ENCODE peak calls at places on chromosomes 11 and 22, in four cellular contexts. S is heart right ventricle, N is A549, A is sigmoid colon. O is an unnamed sample.

GRCh38 chr11:12222099-12222751 is 111.8 kb downstream of the MICAL2 start:
- DNase-seq in A (peak; percentile 85), S (peak; percentile 64), N (no peak), O (peak; percentile 77)

GRCh38 chr22:21938906-21939305 is 13.7 kb downstream of the PPM1F start:
- DNase-seq in A (no peak), S (no peak), N (no peak), O (no peak)

GRCh38 chr22:49017769-49018330 is 809.8 kb downstream of the BRD1 start:
- DNase-seq in N (no peak), A (peak; percentile 29), S (no peak), O (no peak)

GRCh38 chr11:123235687-123236261 is 40.7 kb upstream of the CLMP start:
- DNase-seq in A (peak; percentile 71), N (no peak), S (no peak), O (no peak)

GRCh38 chr11:118215262-118215661 is 9.5 kb downstream of the JAML start:
- DNase-seq in A (no peak), S (no peak), N (no peak), O (no peak)

GRCh38 chr11:119061256-119061655 is 4.3 kb upstream of the HYOU1 start:
- DNase-seq in S (no peak), N (no peak), A (no peak), O (no peak)

GRCh38 chr22:27842236-27842993 is 40.9 kb upstream of the MN1 start:
- DNase-seq in N (no peak), S (no peak), A (peak; percentile 39), O (no peak)

GRCh38 chr11:23021287-23021863 is 161.1 kb upstream of the CCDC179 start:
- DNase-seq in S (no peak), A (no peak), N (peak; percentile 8), O (no peak)

GRCh38 chr11:75812542-75813040 is 2.4 kb upstream of the UVRAG start:
- DNase-seq in S (no peak), N (no peak), A (no peak), O (no peak)

GRCh38 chr22:41822289-41823057 is 10.4 kb upstream of the SREBF2 start:
- DNase-seq in S (no peak), A (no peak), N (peak; percentile 67), O (no peak)

GRCh38 chr11:75810637-75811383 is 4.2 kb upstream of the UVRAG start:
- DNase-seq in S (no peak), N (no peak), A (no peak), O (no peak)

GRCh38 chr22:38982008-38982927 is at the start of gene APOBEC3B:
- DNase-seq in S (peak; percentile 30), N (peak; percentile 85), A (peak; percentile 94), O (peak; percentile 93)

GRCh38 chr11:13091373-13091772 is 82.3 kb downstream of the RASSF10 start:
- DNase-seq in A (no peak), S (no peak), N (no peak), O (no peak)

GRCh38 chr22:46149998-46150549 is at the start of gene PPARA:
- DNase-seq in N (peak; percentile 78), A (peak; percentile 94), S (peak; percentile 95), O (peak; percentile 98)

GRCh38 chr11:73140213-73141030 is 1.7 kb downstream of the FCHSD2 start:
- DNase-seq in A (no peak), N (peak; percentile 56), S (peak; percentile 40), O (peak; percentile 84)

GRCh38 chr11:9533053-9533452 is 40.4 kb upstream of the WEE1 start:
- DNase-seq in A (no peak), N (no peak), S (no peak), O (no peak)

GRCh38 chr11:91996526-91996925 is 228.1 kb upstream of the FAT3 start:
- DNase-seq in S (no peak), N (no peak), A (no peak), O (no peak)

GRCh38 chr11:57438345-57439280 is 11.7 kb upstream of the SLC43A3 start:
- DNase-seq in S (no peak), A (no peak), N (no peak), O (peak; percentile 28)

GRCh38 chr11:129639300-129639699 is 176.3 kb upstream of the TMEM45B start:
- DNase-seq in N (peak; percentile 28), S (no peak), A (no peak), O (no peak)

GRCh38 chr11:8744423-8744822 is 61.8 kb downstream of the RPL27A start:
- DNase-seq in A (no peak), S (no peak), N (no peak), O (no peak)

GRCh38 chr22:25060522-25061071 is 108.1 kb downstream of the KIAA1671 start:
- DNase-seq in N (no peak), A (no peak), S (no peak), O (no peak)

GRCh38 chr11:131534611-131535010 is 164.2 kb downstream of the NTM start:
- DNase-seq in N (no peak), A (no peak), S (no peak), O (no peak)

GRCh38 chr22:45830531-45831245 is 146.3 kb downstream of the WNT7B start:
- DNase-seq in N (no peak), A (no peak), S (no peak), O (no peak)

GRCh38 chr11:103591554-103591953 is 444.9 kb upstream of the DDI1 start:
- DNase-seq in N (no peak), S (no peak), A (no peak), O (no peak)

GRCh38 chr11:70031631-70032469 is 46.3 kb upstream of the ANO1 start:
- DNase-seq in N (no peak), A (no peak), S (no peak), O (no peak)

GRCh38 chr22:38258895-38259294 is 13.9 kb downstream of the TMEM184B start:
- DNase-seq in A (peak; percentile 84), S (peak; percentile 68), N (no peak), O (no peak)

GRCh38 chr22:28893810-28894209 is 10.4 kb downstream of the ZNRF3 start:
- DNase-seq in A (peak; percentile 26), S (no peak), N (no peak), O (no peak)

GRCh38 chr11:6468712-6469495 is 4.8 kb downstream of the TRIM3 start:
- DNase-seq in S (peak; percentile 89), A (peak; percentile 92), N (no peak), O (peak; percentile 87)

GRCh38 chr11:95501761-95502266 is 270.8 kb upstream of the SESN3 start:
- DNase-seq in A (no peak), N (no peak), S (no peak), O (no peak)

GRCh38 chr11:17552041-17552355 is 4.9 kb downstream of the OTOG start:
- DNase-seq in A (no peak), S (no peak), N (no peak), O (no peak)

GRCh38 chr11:8867856-8868705 is 42.9 kb upstream of the AKIP1 start:
- DNase-seq in S (no peak), N (no peak), A (no peak), O (no peak)

GRCh38 chr11:303359-303758 is 4.0 kb upstream of the IFITM5 start:
- DNase-seq in N (no peak), S (no peak), A (no peak), O (no peak)

GRCh38 chr22:36659762-36660509 is 43.6 kb downstream of the CACNG2 start:
- DNase-seq in S (peak; percentile 86), A (peak; percentile 96), N (peak; percentile 80), O (peak; percentile 96)

GRCh38 chr11:111561801-111562325 is 21.3 kb downstream of the LAYN start:
- DNase-seq in N (no peak), S (no peak), A (no peak), O (no peak)

GRCh38 chr22:29700949-29701927 is 18.6 kb upstream of the CABP7 start:
- DNase-seq in S (no peak), A (no peak), N (peak; percentile 31), O (no peak)

GRCh38 chr11:79727221-79727620 is 286.4 kb upstream of the TENM4 start:
- DNase-seq in N (no peak), A (no peak), S (no peak), O (no peak)

GRCh38 chr11:69947059-69947771 is 128.0 kb upstream of the FGF3 start:
- DNase-seq in N (no peak), A (no peak), S (peak; percentile 1), O (no peak)

GRCh38 chr11:134599180-134599810 is 187.3 kb upstream of the B3GAT1 start:
- DNase-seq in S (no peak), A (no peak), N (no peak), O (peak; percentile 5)

DNA sequence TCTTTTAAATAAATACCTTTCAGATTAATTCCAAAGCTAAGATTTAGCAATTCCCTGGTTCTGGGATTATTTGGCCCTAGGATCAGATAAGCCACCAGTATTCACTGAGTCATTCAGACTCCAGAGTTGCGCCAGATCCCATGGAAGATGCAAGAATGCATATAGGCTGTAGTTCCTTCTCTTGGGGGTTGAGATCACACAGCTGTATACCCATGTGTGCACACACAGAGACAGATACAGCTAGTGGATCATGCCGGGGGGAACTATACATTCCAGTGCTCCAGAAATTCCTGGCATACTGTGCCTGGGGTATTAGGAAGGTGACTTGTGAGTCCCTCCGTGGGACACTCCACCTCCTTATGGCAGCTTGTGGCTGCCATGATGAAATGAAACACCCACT is 75.4 kb downstream of the ZBTB16 start:
- DNase-seq in S (no peak), A (no peak), N (no peak), O (no peak)
- H3K27ac ChIP-seq in S (peak overlapping the region; percentile 54), A (peak overlapping the region; percentile 27), N (no peak overlapping the region), O (peak overlapping the region; percentile 17)

GRCh38 chr22:44363214-44363979 is 50.6 kb upstream of the SHISAL1 start:
- DNase-seq in A (peak; percentile 97), S (peak; percentile 93), N (peak; percentile 60), O (peak; percentile 88)
- H3K4me3 ChIP-seq in A (no peak overlapping the region), S (no peak overlapping the region), N (no peak overlapping the region), O (no peak overlapping the region)

GRCh38 chr22:19139001-19139356 is 5.5 kb downstream of the ESS2 start:
- DNase-seq in N (no peak), A (no peak), S (no peak), O (no peak)
- H3K27ac ChIP-seq in N (no peak overlapping the region), A (no peak overlapping the region), S (no peak overlapping the region), O (no peak overlapping the region)

GRCh38 chr11:117122546-117122945 is 21.5 kb upstream of the PAFAH1B2 start:
- DNase-seq in A (no peak), N (no peak), S (no peak), O (no peak)

GRCh38 chr11:117130879-117131278 is 13.2 kb upstream of the PAFAH1B2 start:
- DNase-seq in A (no peak), S (no peak), N (no peak), O (no peak)

GRCh38 chr11:117126223-117126965 is 17.7 kb upstream of the PAFAH1B2 start:
- DNase-seq in S (no peak), A (no peak), N (no peak), O (no peak)

GRCh38 chr11:117127164-117127563 is 16.9 kb upstream of the PAFAH1B2 start:
- DNase-seq in N (no peak), S (no peak), A (no peak), O (no peak)

DNA sequence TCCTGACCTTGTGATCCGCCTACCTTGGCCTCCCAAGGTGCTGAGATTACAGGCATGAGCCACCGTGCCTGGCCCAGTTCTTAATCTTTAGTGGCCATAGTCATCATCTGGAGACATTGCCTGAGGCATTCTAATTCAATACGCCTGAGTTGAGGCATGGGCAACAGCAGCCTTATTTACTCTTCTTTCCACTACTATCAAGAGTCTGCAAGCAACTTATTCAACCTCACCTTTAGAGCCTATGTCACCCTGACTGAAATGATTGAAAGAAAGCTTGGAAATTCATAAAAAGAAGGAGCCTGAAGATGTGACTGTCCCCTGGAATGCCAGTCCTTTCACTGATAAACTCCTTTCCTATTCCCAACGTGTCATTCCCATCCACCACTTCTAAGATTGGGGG is 15.8 kb upstream of the PAFAH1B2 start:
- DNase-seq in A (no peak), S (no peak), N (no peak), O (no peak)
- H3K4me3 ChIP-seq in A (no peak overlapping the region), S (no peak overlapping the region), N (no peak overlapping the region), O (no peak overlapping the region)